ENCODE peak calls at places on chromosome 21, in six cellular contexts. W is K562, J is tibial nerve, D is A549, O is suprapubic skin, Y is H1. S is an unnamed sample.

GRCh38 chr21:46069166-46069565 is 28.7 kb upstream of the COL6A2 start:
- DNase-seq in W (no peak), J (no peak), D (no peak), O (no peak), Y (no peak), S (no peak)

GRCh38 chr21:44966135-44967081 is 26.6 kb downstream of the SLX9 start:
- DNase-seq in W (no peak), J (no peak), D (no peak), O (no peak), Y (no peak), S (peak; percentile 86)

GRCh38 chr21:35796834-35797233 is 263.5 kb downstream of the SETD4 start:
- DNase-seq in W (no peak), J (no peak), D (no peak), O (no peak), Y (no peak), S (no peak)

GRCh38 chr21:21845901-21846396 is 847.7 kb downstream of the NCAM2 start:
- DNase-seq in W (no peak), J (no peak), D (no peak), O (no peak), Y (no peak), S (no peak)

GRCh38 chr21:40386301-40386911 is 460.6 kb downstream of the DSCAM start:
- DNase-seq in W (peak; percentile 36), J (peak; percentile 23), D (peak; percentile 3), O (no peak), Y (peak; percentile 21), S (peak; percentile 54)

GRCh38 chr21:28936036-28936435 is 56.6 kb downstream of the LTN1 start:
- DNase-seq in W (no peak), J (no peak), D (no peak), O (no peak), Y (no peak), S (no peak)

GRCh38 chr21:17930102-17930501 is 110.9 kb upstream of the C21orf91 start:
- DNase-seq in W (no peak), J (no peak), D (no peak), O (no peak), Y (no peak), S (no peak)

GRCh38 chr21:29939859-29940245 is at the start of gene GRIK1:
- DNase-seq in W (peak; percentile 17), J (no peak), D (no peak), O (no peak), Y (no peak), S (no peak)

GRCh38 chr21:16192900-16193299 is 463.1 kb downstream of the USP25 start:
- DNase-seq in W (no peak), J (no peak), D (peak; percentile 23), O (no peak), Y (no peak), S (peak; percentile 25)

GRCh38 chr21:31521515-31521914 is 138.0 kb upstream of the SOD1 start:
- DNase-seq in W (no peak), J (no peak), D (no peak), O (no peak), Y (no peak), S (no peak)

GRCh38 chr21:16194851-16195251 is 465.1 kb downstream of the USP25 start:
- DNase-seq in W (no peak), J (no peak), D (no peak), O (no peak), Y (no peak), S (no peak)

DNA sequence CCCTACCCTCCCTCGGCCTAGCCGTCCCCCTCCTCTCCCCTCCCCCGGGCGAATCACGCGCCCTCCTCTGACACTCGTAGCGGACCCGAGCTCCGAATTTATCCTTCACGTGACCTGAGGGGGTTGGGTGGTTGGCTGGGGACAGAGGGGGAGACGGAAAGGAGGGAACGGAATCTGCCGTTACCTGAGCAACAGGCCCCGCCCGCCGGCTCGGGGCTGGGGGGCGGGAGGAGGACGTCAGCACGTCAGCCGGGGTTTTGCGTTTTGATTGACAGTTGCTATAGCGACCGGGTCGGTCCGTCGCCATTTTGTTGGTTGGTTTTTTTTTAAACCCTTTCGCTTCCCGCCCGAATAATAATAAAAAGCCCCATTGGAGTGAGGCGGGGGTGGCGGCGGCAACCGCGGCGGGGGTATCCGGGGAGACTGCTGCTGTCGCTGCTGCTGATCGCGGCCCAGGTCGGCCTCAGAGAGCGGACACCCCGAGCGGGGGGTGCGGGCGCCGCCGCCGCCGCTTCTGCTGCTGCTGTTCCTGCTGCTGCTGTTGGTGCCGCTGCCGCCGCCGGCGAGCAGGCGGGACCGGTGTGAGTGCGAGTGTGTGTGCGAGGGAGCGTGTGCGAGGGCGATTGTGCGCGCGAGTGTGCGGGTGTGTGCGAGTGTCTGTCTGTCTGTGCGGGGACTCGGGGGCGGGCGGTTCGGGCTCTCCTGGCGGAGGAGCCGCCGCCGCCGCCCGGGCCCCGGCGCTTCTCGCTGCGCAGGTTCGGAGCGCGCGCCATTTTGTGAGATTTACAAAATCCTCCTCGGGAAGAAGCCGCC is at the start of gene DYRK1A:
- DNase-seq in W (peak; percentile 100), J (peak; percentile 96), D (peak; percentile 85), O (peak; percentile 98), Y (peak; percentile 99), S (peak; percentile 99)
- TF ChIP-seq EP300 in W (peak; percentile 65), J (peak; percentile 91), D (no peak), O (peak; percentile 69), Y (peak; percentile 6), S (peak; percentile 90)

GRCh38 chr21:43719748-43720538 is 1.0 kb downstream of the PDXK start:
- DNase-seq in W (no peak), J (no peak), D (no peak), O (no peak), Y (no peak), S (no peak)

GRCh38 chr21:43720539-43721224 is 1.8 kb downstream of the PDXK start:
- DNase-seq in W (no peak), J (no peak), D (no peak), O (no peak), Y (no peak), S (no peak)

GRCh38 chr21:43717967-43718871 is 710 bp upstream of the PDXK start:
- DNase-seq in W (no peak), J (no peak), D (no peak), O (no peak), Y (no peak), S (no peak)

GRCh38 chr21:43717166-43717853 is 1.6 kb upstream of the PDXK start:
- DNase-seq in W (no peak), J (no peak), D (no peak), O (no peak), Y (no peak), S (no peak)

GRCh38 chr21:43718872-43719747 is at the start of gene PDXK:
- DNase-seq in W (peak; percentile 96), J (peak; percentile 77), D (peak; percentile 38), O (no peak), Y (no peak), S (peak; percentile 93)
- TF ChIP-seq CTCF in W (peak; percentile 30), J (no peak), D (peak; percentile 14), O (no peak), Y (no peak), S (peak; percentile 15)

GRCh38 chr21:42440187-42440792 is 36.6 kb downstream of the UBASH3A start:
- DNase-seq in W (no peak), J (no peak), D (no peak), O (no peak), Y (no peak), S (no peak)
- TF ChIP-seq EP300 in W (no peak), J (no peak), D (no peak), O (no peak), Y (no peak), S (no peak)

DNA sequence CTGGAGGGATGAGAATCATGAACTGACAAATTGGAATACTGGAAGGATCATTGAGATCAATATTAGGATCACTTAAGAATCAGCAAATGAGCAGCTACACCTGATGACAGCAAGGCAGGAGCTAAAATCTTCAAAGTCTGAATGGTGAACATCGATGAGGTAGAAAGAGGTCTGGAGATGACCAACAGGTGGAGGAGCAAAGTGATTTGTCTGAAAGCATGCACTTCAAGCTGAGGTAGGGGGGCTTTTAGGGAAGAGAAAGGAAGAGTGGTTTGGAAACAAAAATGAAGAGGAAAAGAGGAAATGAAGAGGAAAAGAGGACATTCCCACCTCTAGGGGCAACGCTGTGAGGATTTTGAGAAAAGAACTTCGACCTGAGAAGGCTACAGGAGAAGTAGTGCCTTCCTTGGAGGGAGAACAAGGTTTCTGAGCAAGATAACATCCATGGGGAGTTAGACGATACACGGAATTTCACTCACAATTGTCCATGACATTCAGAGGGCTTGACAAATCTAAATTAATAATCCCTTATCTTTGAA is 79.0 kb downstream of the APP start:
- DNase-seq in W (no peak), J (no peak), D (no peak), O (no peak), Y (no peak), S (no peak)
- TF ChIP-seq CTCF in W (no peak), J (no peak), D (no peak), O (no peak), Y (peak; percentile 37), S (no peak)

S was measured in upper lobe of left lung.